ENCODE peak calls at places on chromosomes 1 and 21, in nine cellular contexts. One of them, this sample, is unnamed.

GRCh38 chr1:48175116-48175515 is 47.4 kb upstream of the SLC5A9 start:
- DNase-seq in body of pancreas: no peak
- DNase-seq in NCI-H1105: no peak
- DNase-seq in stimulated activated CD8-positive, alpha-beta memory T cell treated with anti-CD3 and anti-CD28 coated beads, Interleukin-4, amount 100 ng/mL, for 1 hour: no peak
- DNase-seq in upper lobe of right lung: no peak
- DNase-seq in bronchial epithelial cell: no peak
- DNase-seq in NCI-H1092 treated with DMSO at 0.1 percent for 48 hours: no peak
- DNase-seq in Caki2: no peak
- DNase-seq in SHP77: no peak
- DNase-seq in this sample: no peak

GRCh38 chr1:228988655-228989054 is 253.4 kb downstream of the RHOU start:
- DNase-seq in body of pancreas: no peak
- DNase-seq in NCI-H1105: no peak
- DNase-seq in stimulated activated CD8-positive, alpha-beta memory T cell treated with anti-CD3 and anti-CD28 coated beads, Interleukin-4, amount 100 ng/mL, for 1 hour: no peak
- DNase-seq in upper lobe of right lung: no peak
- DNase-seq in bronchial epithelial cell: no peak
- DNase-seq in NCI-H1092 treated with DMSO at 0.1 percent for 48 hours: no peak
- DNase-seq in Caki2: no peak
- DNase-seq in SHP77: no peak
- DNase-seq in this sample: no peak

GRCh38 chr21:29601072-29601471 is 302.4 kb downstream of the BACH1 start:
- DNase-seq in body of pancreas: no peak
- DNase-seq in NCI-H1105: no peak
- DNase-seq in stimulated activated CD8-positive, alpha-beta memory T cell treated with anti-CD3 and anti-CD28 coated beads, Interleukin-4, amount 100 ng/mL, for 1 hour: no peak
- DNase-seq in upper lobe of right lung: no peak
- DNase-seq in bronchial epithelial cell: no peak
- DNase-seq in NCI-H1092 treated with DMSO at 0.1 percent for 48 hours: no peak
- DNase-seq in Caki2: no peak
- DNase-seq in SHP77: peak
- DNase-seq in this sample: no peak

GRCh38 chr1:45677751-45678245 is 8.5 kb downstream of the GPBP1L1 start:
- DNase-seq in body of pancreas: no peak
- DNase-seq in NCI-H1105: no peak
- DNase-seq in stimulated activated CD8-positive, alpha-beta memory T cell treated with anti-CD3 and anti-CD28 coated beads, Interleukin-4, amount 100 ng/mL, for 1 hour: no peak
- DNase-seq in upper lobe of right lung: no peak
- DNase-seq in bronchial epithelial cell: no peak
- DNase-seq in NCI-H1092 treated with DMSO at 0.1 percent for 48 hours: no peak
- DNase-seq in Caki2: no peak
- DNase-seq in SHP77: no peak
- DNase-seq in this sample: no peak

GRCh38 chr1:224559971-224560728 is 56.0 kb upstream of the CNIH3 start:
- DNase-seq in body of pancreas: no peak
- DNase-seq in NCI-H1105: no peak
- DNase-seq in stimulated activated CD8-positive, alpha-beta memory T cell treated with anti-CD3 and anti-CD28 coated beads, Interleukin-4, amount 100 ng/mL, for 1 hour: no peak
- DNase-seq in upper lobe of right lung: no peak
- DNase-seq in bronchial epithelial cell: peak
- DNase-seq in NCI-H1092 treated with DMSO at 0.1 percent for 48 hours: no peak
- DNase-seq in Caki2: no peak
- DNase-seq in SHP77: no peak
- DNase-seq in this sample: no peak

GRCh38 chr1:111204923-111205723 is 4.7 kb upstream of the DENND2D start:
- DNase-seq in body of pancreas: no peak
- DNase-seq in NCI-H1105: no peak
- DNase-seq in stimulated activated CD8-positive, alpha-beta memory T cell treated with anti-CD3 and anti-CD28 coated beads, Interleukin-4, amount 100 ng/mL, for 1 hour: no peak
- DNase-seq in upper lobe of right lung: no peak
- DNase-seq in bronchial epithelial cell: no peak
- DNase-seq in NCI-H1092 treated with DMSO at 0.1 percent for 48 hours: no peak
- DNase-seq in Caki2: no peak
- DNase-seq in SHP77: no peak
- DNase-seq in this sample: no peak

GRCh38 chr1:55321947-55322346 is 106.8 kb upstream of the USP24 start:
- DNase-seq in body of pancreas: no peak
- DNase-seq in NCI-H1105: no peak
- DNase-seq in stimulated activated CD8-positive, alpha-beta memory T cell treated with anti-CD3 and anti-CD28 coated beads, Interleukin-4, amount 100 ng/mL, for 1 hour: no peak
- DNase-seq in upper lobe of right lung: no peak
- DNase-seq in bronchial epithelial cell: peak
- DNase-seq in NCI-H1092 treated with DMSO at 0.1 percent for 48 hours: no peak
- DNase-seq in Caki2: peak
- DNase-seq in SHP77: no peak
- DNase-seq in this sample: no peak

GRCh38 chr1:112877741-112878140 is 78.3 kb downstream of the SLC16A1 start:
- DNase-seq in body of pancreas: no peak
- DNase-seq in NCI-H1105: no peak
- DNase-seq in stimulated activated CD8-positive, alpha-beta memory T cell treated with anti-CD3 and anti-CD28 coated beads, Interleukin-4, amount 100 ng/mL, for 1 hour: no peak
- DNase-seq in upper lobe of right lung: no peak
- DNase-seq in bronchial epithelial cell: no peak
- DNase-seq in NCI-H1092 treated with DMSO at 0.1 percent for 48 hours: no peak
- DNase-seq in Caki2: no peak
- DNase-seq in SHP77: no peak
- DNase-seq in this sample: no peak

GRCh38 chr1:91793189-91793588 is 92.8 kb downstream of the TGFBR3 start:
- DNase-seq in body of pancreas: no peak
- DNase-seq in NCI-H1105: no peak
- DNase-seq in stimulated activated CD8-positive, alpha-beta memory T cell treated with anti-CD3 and anti-CD28 coated beads, Interleukin-4, amount 100 ng/mL, for 1 hour: no peak
- DNase-seq in upper lobe of right lung: no peak
- DNase-seq in bronchial epithelial cell: no peak
- DNase-seq in NCI-H1092 treated with DMSO at 0.1 percent for 48 hours: no peak
- DNase-seq in Caki2: no peak
- DNase-seq in SHP77: no peak
- DNase-seq in this sample: no peak

GRCh38 chr1:25567710-25568089 is 24.3 kb downstream of the LDLRAP1 start:
- DNase-seq in body of pancreas: no peak
- DNase-seq in NCI-H1105: no peak
- DNase-seq in stimulated activated CD8-positive, alpha-beta memory T cell treated with anti-CD3 and anti-CD28 coated beads, Interleukin-4, amount 100 ng/mL, for 1 hour: no peak
- DNase-seq in upper lobe of right lung: no peak
- DNase-seq in bronchial epithelial cell: no peak
- DNase-seq in NCI-H1092 treated with DMSO at 0.1 percent for 48 hours: no peak
- DNase-seq in Caki2: no peak
- DNase-seq in SHP77: no peak
- DNase-seq in this sample: no peak

GRCh38 chr1:163071381-163072255 is 2.5 kb downstream of the RGS4 start:
- DNase-seq in body of pancreas: peak
- DNase-seq in NCI-H1105: no peak
- DNase-seq in stimulated activated CD8-positive, alpha-beta memory T cell treated with anti-CD3 and anti-CD28 coated beads, Interleukin-4, amount 100 ng/mL, for 1 hour: no peak
- DNase-seq in upper lobe of right lung: peak
- DNase-seq in bronchial epithelial cell: peak
- DNase-seq in NCI-H1092 treated with DMSO at 0.1 percent for 48 hours: peak
- DNase-seq in Caki2: peak
- DNase-seq in SHP77: peak
- DNase-seq in this sample: peak

GRCh38 chr21:36200089-36200561 is 43.5 kb downstream of the DOP1B start:
- DNase-seq in body of pancreas: no peak
- DNase-seq in NCI-H1105: no peak
- DNase-seq in stimulated activated CD8-positive, alpha-beta memory T cell treated with anti-CD3 and anti-CD28 coated beads, Interleukin-4, amount 100 ng/mL, for 1 hour: no peak
- DNase-seq in upper lobe of right lung: no peak
- DNase-seq in bronchial epithelial cell: no peak
- DNase-seq in NCI-H1092 treated with DMSO at 0.1 percent for 48 hours: no peak
- DNase-seq in Caki2: no peak
- DNase-seq in SHP77: no peak
- DNase-seq in this sample: no peak

GRCh38 chr21:45029968-45030636 is 44.3 kb upstream of the ADARB1 start:
- DNase-seq in body of pancreas: no peak
- DNase-seq in NCI-H1105: no peak
- DNase-seq in stimulated activated CD8-positive, alpha-beta memory T cell treated with anti-CD3 and anti-CD28 coated beads, Interleukin-4, amount 100 ng/mL, for 1 hour: no peak
- DNase-seq in upper lobe of right lung: no peak
- DNase-seq in bronchial epithelial cell: no peak
- DNase-seq in NCI-H1092 treated with DMSO at 0.1 percent for 48 hours: no peak
- DNase-seq in Caki2: no peak
- DNase-seq in SHP77: no peak
- DNase-seq in this sample: no peak

GRCh38 chr1:66003690-66004089 is 211.0 kb downstream of the PDE4B start:
- DNase-seq in body of pancreas: no peak
- DNase-seq in NCI-H1105: no peak
- DNase-seq in stimulated activated CD8-positive, alpha-beta memory T cell treated with anti-CD3 and anti-CD28 coated beads, Interleukin-4, amount 100 ng/mL, for 1 hour: no peak
- DNase-seq in upper lobe of right lung: no peak
- DNase-seq in bronchial epithelial cell: no peak
- DNase-seq in NCI-H1092 treated with DMSO at 0.1 percent for 48 hours: no peak
- DNase-seq in Caki2: no peak
- DNase-seq in SHP77: no peak
- DNase-seq in this sample: no peak

GRCh38 chr1:44390277-44390676 is 14.8 kb upstream of the RNF220 start:
- DNase-seq in body of pancreas: no peak
- DNase-seq in NCI-H1105: no peak
- DNase-seq in stimulated activated CD8-positive, alpha-beta memory T cell treated with anti-CD3 and anti-CD28 coated beads, Interleukin-4, amount 100 ng/mL, for 1 hour: no peak
- DNase-seq in upper lobe of right lung: no peak
- DNase-seq in bronchial epithelial cell: peak
- DNase-seq in NCI-H1092 treated with DMSO at 0.1 percent for 48 hours: no peak
- DNase-seq in Caki2: peak
- DNase-seq in SHP77: peak
- DNase-seq in this sample: no peak

GRCh38 chr1:17573518-17574041 is 34.1 kb downstream of the ARHGEF10L start:
- DNase-seq in body of pancreas: peak
- DNase-seq in NCI-H1105: no peak
- DNase-seq in stimulated activated CD8-positive, alpha-beta memory T cell treated with anti-CD3 and anti-CD28 coated beads, Interleukin-4, amount 100 ng/mL, for 1 hour: no peak
- DNase-seq in upper lobe of right lung: no peak
- DNase-seq in bronchial epithelial cell: no peak
- DNase-seq in NCI-H1092 treated with DMSO at 0.1 percent for 48 hours: peak
- DNase-seq in Caki2: no peak
- DNase-seq in SHP77: no peak
- DNase-seq in this sample: no peak

GRCh38 chr1:206049293-206049692 is 3.7 kb upstream of the RHEX start:
- DNase-seq in body of pancreas: no peak
- DNase-seq in NCI-H1105: no peak
- DNase-seq in stimulated activated CD8-positive, alpha-beta memory T cell treated with anti-CD3 and anti-CD28 coated beads, Interleukin-4, amount 100 ng/mL, for 1 hour: no peak
- DNase-seq in upper lobe of right lung: no peak
- DNase-seq in bronchial epithelial cell: no peak
- DNase-seq in NCI-H1092 treated with DMSO at 0.1 percent for 48 hours: no peak
- DNase-seq in Caki2: no peak
- DNase-seq in SHP77: no peak
- DNase-seq in this sample: no peak

GRCh38 chr1:205456868-205457724 is 1.3 kb upstream of the BLACAT1 start:
- DNase-seq in body of pancreas: no peak
- DNase-seq in NCI-H1105: peak
- DNase-seq in stimulated activated CD8-positive, alpha-beta memory T cell treated with anti-CD3 and anti-CD28 coated beads, Interleukin-4, amount 100 ng/mL, for 1 hour: no peak
- DNase-seq in upper lobe of right lung: no peak
- DNase-seq in bronchial epithelial cell: no peak
- DNase-seq in NCI-H1092 treated with DMSO at 0.1 percent for 48 hours: peak
- DNase-seq in Caki2: no peak
- DNase-seq in SHP77: peak
- DNase-seq in this sample: no peak

GRCh38 chr1:175168782-175169181 is 23.8 kb downstream of the KIAA0040 start:
- DNase-seq in body of pancreas: no peak
- DNase-seq in NCI-H1105: no peak
- DNase-seq in stimulated activated CD8-positive, alpha-beta memory T cell treated with anti-CD3 and anti-CD28 coated beads, Interleukin-4, amount 100 ng/mL, for 1 hour: no peak
- DNase-seq in upper lobe of right lung: no peak
- DNase-seq in bronchial epithelial cell: no peak
- DNase-seq in NCI-H1092 treated with DMSO at 0.1 percent for 48 hours: no peak
- DNase-seq in Caki2: no peak
- DNase-seq in SHP77: no peak
- DNase-seq in this sample: no peak

GRCh38 chr1:19720174-19720573 is 55.5 kb downstream of the HTR6 start:
- DNase-seq in body of pancreas: no peak
- DNase-seq in NCI-H1105: no peak
- DNase-seq in stimulated activated CD8-positive, alpha-beta memory T cell treated with anti-CD3 and anti-CD28 coated beads, Interleukin-4, amount 100 ng/mL, for 1 hour: no peak
- DNase-seq in upper lobe of right lung: no peak
- DNase-seq in bronchial epithelial cell: no peak
- DNase-seq in NCI-H1092 treated with DMSO at 0.1 percent for 48 hours: no peak
- DNase-seq in Caki2: no peak
- DNase-seq in SHP77: no peak
- DNase-seq in this sample: no peak

GRCh38 chr1:19385236-19385635 is 73.1 kb downstream of the SLC66A1 start:
- DNase-seq in body of pancreas: no peak
- DNase-seq in NCI-H1105: no peak
- DNase-seq in stimulated activated CD8-positive, alpha-beta memory T cell treated with anti-CD3 and anti-CD28 coated beads, Interleukin-4, amount 100 ng/mL, for 1 hour: no peak
- DNase-seq in upper lobe of right lung: no peak
- DNase-seq in bronchial epithelial cell: no peak
- DNase-seq in NCI-H1092 treated with DMSO at 0.1 percent for 48 hours: no peak
- DNase-seq in Caki2: no peak
- DNase-seq in SHP77: no peak
- DNase-seq in this sample: no peak

GRCh38 chr1:38624341-38625039 is 235.1 kb downstream of the RRAGC start:
- DNase-seq in body of pancreas: no peak
- DNase-seq in NCI-H1105: peak
- DNase-seq in stimulated activated CD8-positive, alpha-beta memory T cell treated with anti-CD3 and anti-CD28 coated beads, Interleukin-4, amount 100 ng/mL, for 1 hour: no peak
- DNase-seq in upper lobe of right lung: no peak
- DNase-seq in bronchial epithelial cell: no peak
- DNase-seq in NCI-H1092 treated with DMSO at 0.1 percent for 48 hours: no peak
- DNase-seq in Caki2: no peak
- DNase-seq in SHP77: no peak
- DNase-seq in this sample: peak

This sample was measured in NCI-H446.